ENCODE peak calls at places on chromosomes 16 and 17, in six cellular contexts. P is stomach; Y is stimulated activated CD4-positive, alpha-beta T cell treated with anti-CD3 and anti-CD28 coated beads, Interleukin-15, amount 100 ng/mL, for 48 hours; R is Right ventricle myocardium superior; A is stimulated activated CD8-positive, alpha-beta memory T cell treated with anti-CD3 and anti-CD28 coated beads, Interleukin-4, amount 100 ng/mL, for 1 hour; B is T follicular helper cell. F is an unnamed sample.
A peak's percentile ranks its signal among the peaks of the same experiment; 100 is the strongest.

GRCh38 chr16:57479043-57479421 is 7.3 kb downstream of the DOK4 start:
- DNase-seq in B (no peak), Y (no peak), P (no peak), R (peak; percentile 56), A (no peak), F (no peak)

GRCh38 chr16:64782484-64782883 is 339.4 kb downstream of the CDH11 start:
- DNase-seq in B (no peak), R (no peak), A (no peak), P (no peak), Y (no peak), F (no peak)

GRCh38 chr16:67246081-67246944 is 968 bp downstream of the FHOD1 start:
- DNase-seq in B (no peak), Y (peak; percentile 44), A (peak; percentile 25), P (peak; percentile 95), R (peak; percentile 86), F (no peak)

GRCh38 chr16:10405386-10405939 is 19.6 kb downstream of the ATF7IP2 start:
- DNase-seq in P (no peak), Y (no peak), B (no peak), A (no peak), R (no peak), F (no peak)

GRCh38 chr17:51601622-51602261 is 341.4 kb downstream of the UTP18 start:
- DNase-seq in A (no peak), B (no peak), R (no peak), P (no peak), Y (no peak), F (no peak)

GRCh38 chr16:80012586-80012985 is 412.0 kb upstream of the MAF start:
- DNase-seq in P (no peak), B (no peak), R (no peak), A (no peak), Y (no peak), F (no peak)

GRCh38 chr17:73369126-73369525 is 57.3 kb upstream of the CDC42EP4 start:
- DNase-seq in B (no peak), Y (no peak), R (peak; percentile 74), P (peak; percentile 31), A (no peak), F (no peak)

GRCh38 chr17:2949469-2950044 is 113.8 kb downstream of the OR1D5 start:
- DNase-seq in R (peak; percentile 61), Y (no peak), A (no peak), P (peak; percentile 82), B (no peak), F (no peak)

GRCh38 chr17:74746376-74746775 is 2.1 kb upstream of the NHERF1 start:
- DNase-seq in Y (no peak), P (no peak), A (no peak), R (no peak), B (no peak), F (no peak)

GRCh38 chr16:49488740-49489525 is 115.3 kb downstream of the C16orf78 start:
- DNase-seq in B (no peak), R (no peak), P (no peak), A (no peak), Y (no peak), F (no peak)

GRCh38 chr17:1626333-1626732 is 2.3 kb downstream of the SLC43A2 start:
- DNase-seq in A (no peak), P (no peak), R (no peak), Y (no peak), B (no peak), F (no peak)

GRCh38 chr16:70579648-70580630 is 56.3 kb downstream of the SF3B3 start:
- DNase-seq in P (peak; percentile 53), R (peak; percentile 77), Y (no peak), B (no peak), A (no peak), F (no peak)

GRCh38 chr17:64662774-64663367 is 764 bp upstream of the SMURF2 start:
- DNase-seq in Y (no peak), P (no peak), B (no peak), R (no peak), A (no peak), F (no peak)

GRCh38 chr17:69480197-69480596 is 65.7 kb downstream of the MAP2K6 start:
- DNase-seq in B (no peak), P (no peak), R (peak; percentile 50), A (no peak), Y (no peak), F (no peak)

GRCh38 chr16:58020628-58021521 is 4.7 kb upstream of the MMP15 start:
- DNase-seq in R (peak; percentile 77), P (peak; percentile 74), Y (no peak), B (peak; percentile 48), A (no peak), F (no peak)

GRCh38 chr17:32161506-32162365 is 19.4 kb downstream of the RHOT1 start:
- DNase-seq in B (no peak), P (no peak), R (no peak), A (no peak), Y (no peak), F (no peak)

GRCh38 chr17:48470388-48471034 is 40.5 kb upstream of the SKAP1 start:
- DNase-seq in Y (no peak), R (no peak), P (no peak), B (no peak), A (no peak), F (no peak)

GRCh38 chr17:30921544-30922196 is at the start of gene ADAP2:
- DNase-seq in Y (no peak), R (peak; percentile 81), P (peak; percentile 75), B (no peak), A (no peak), F (no peak)

GRCh38 chr17:50060951-50061712 is 5.2 kb downstream of the ITGA3 start:
- DNase-seq in A (no peak), P (peak; percentile 76), B (no peak), R (peak; percentile 90), Y (no peak), F (peak; percentile 89)

GRCh38 chr17:69223809-69224208 is 4.8 kb downstream of the ABCA10 start:
- DNase-seq in R (no peak), B (no peak), P (no peak), A (no peak), Y (no peak), F (no peak)

GRCh38 chr17:76867578-76868175 is 527 bp upstream of the MGAT5B start:
- DNase-seq in R (no peak), P (no peak), Y (no peak), B (no peak), A (no peak), F (no peak)

GRCh38 chr17:10198509-10199249 is at the start of gene GAS7:
- DNase-seq in B (no peak), Y (peak; percentile 4), R (peak; percentile 87), P (peak; percentile 38), A (no peak), F (no peak)

GRCh38 chr17:62080647-62081046 is 15.6 kb upstream of the MED13 start:
- DNase-seq in A (no peak), B (no peak), P (no peak), Y (no peak), R (no peak), F (no peak)

GRCh38 chr16:58024673-58025350 is 742 bp upstream of the MMP15 start:
- DNase-seq in B (no peak), R (peak; percentile 63), P (peak; percentile 94), A (no peak), Y (no peak), F (no peak)

GRCh38 chr16:71449020-71449419 is 7.2 kb upstream of the TLE7 start:
- DNase-seq in A (no peak), Y (no peak), P (no peak), R (no peak), B (no peak), F (no peak)

GRCh38 chr16:21167360-21167759 is 8.9 kb downstream of the LDAF1 start:
- DNase-seq in B (no peak), P (no peak), A (no peak), R (no peak), Y (no peak), F (no peak)

GRCh38 chr16:3643095-3643730 is 11.3 kb upstream of the DNASE1 start:
- DNase-seq in Y (no peak), R (peak; percentile 20), P (no peak), B (no peak), A (no peak), F (no peak)

GRCh38 chr16:28561557-28562187 is 8.0 kb downstream of the SGF29 start:
- DNase-seq in Y (no peak), R (no peak), P (no peak), B (no peak), A (no peak), F (no peak)

GRCh38 chr17:61574542-61575351 is 16.3 kb downstream of the NACA2 start:
- DNase-seq in R (no peak), A (no peak), Y (no peak), P (no peak), B (no peak), F (no peak)

GRCh38 chr17:2233441-2233947 is 70.1 kb downstream of the SMG6 start:
- DNase-seq in P (no peak), B (no peak), A (no peak), R (peak; percentile 50), Y (no peak), F (peak; percentile 25)

GRCh38 chr17:9356488-9356911 is 219.1 kb downstream of the STX8 start:
- DNase-seq in B (no peak), A (no peak), Y (no peak), R (peak; percentile 48), P (no peak), F (no peak)

GRCh38 chr17:40168262-40168832 is 8.9 kb upstream of the RAPGEFL1 start:
- DNase-seq in B (peak; percentile 16), Y (no peak), R (no peak), A (no peak), P (peak; percentile 49), F (no peak)

GRCh38 chr16:49280022-49280741 is 1.5 kb downstream of the CBLN1 start:
- DNase-seq in A (no peak), P (no peak), R (no peak), B (no peak), Y (no peak), F (no peak)

GRCh38 chr16:47978491-47979490 is 177.0 kb downstream of the ABCC12 start:
- DNase-seq in Y (no peak), B (no peak), A (no peak), P (no peak), R (no peak), F (no peak)

GRCh38 chr16:59412275-59412841 is 678.2 kb upstream of the GOT2 start:
- DNase-seq in A (no peak), Y (no peak), P (no peak), B (no peak), R (no peak), F (no peak)

GRCh38 chr16:15775209-15775608 is 81.6 kb downstream of the MYH11 start:
- DNase-seq in B (no peak), Y (no peak), P (no peak), R (no peak), A (no peak), F (no peak)

GRCh38 chr17:8473451-8474192 is 37.9 kb downstream of the NDEL1 start:
- DNase-seq in B (no peak), P (no peak), A (no peak), Y (no peak), R (no peak), F (no peak)

GRCh38 chr17:20300399-20301037 is 166.8 kb downstream of the LGALS9B start:
- DNase-seq in R (no peak), P (no peak), A (no peak), B (no peak), Y (no peak), F (no peak)